ENCODE peak calls at places on chromosome 20, in ten cellular contexts. C, H, J, R, D, A, W, G, E and K are unnamed samples.

GRCh38 chr20:60512436-60512835 is 554.2 kb downstream of the CDH26 start:
- DNase-seq in C (no peak), H (peak; percentile 66), J (no peak), R (no peak), D (no peak), A (peak; percentile 59), W (no peak), G (no peak), E (no peak), K (peak; percentile 31)

GRCh38 chr20:36098364-36098763 is 56.2 kb upstream of the EPB41L1 start:
- DNase-seq in C (no peak), H (no peak), J (no peak), R (no peak), D (no peak), A (peak; percentile 55), W (no peak), G (peak; percentile 91), E (no peak), K (no peak)

GRCh38 chr20:20780127-20780822 is 67.8 kb upstream of the RALGAPA2 start:
- DNase-seq in C (peak; percentile 94), H (no peak), J (no peak), R (no peak), D (no peak), A (peak; percentile 25), W (peak; percentile 21), G (peak; percentile 100), E (peak; percentile 83), K (no peak)

GRCh38 chr20:59804347-59804746 is 129.1 kb downstream of the SYCP2 start:
- DNase-seq in C (no peak), H (no peak), J (no peak), R (no peak), D (no peak), A (no peak), W (no peak), G (no peak), E (no peak), K (no peak)

GRCh38 chr20:46293084-46293483 is 15.2 kb downstream of the CDH22 start:
- DNase-seq in C (no peak), H (peak; percentile 60), J (no peak), R (no peak), D (no peak), A (peak; percentile 34), W (no peak), G (peak; percentile 71), E (no peak), K (peak; percentile 73)

GRCh38 chr20:37994512-37994911 is 38.7 kb downstream of the TTI1 start:
- DNase-seq in C (peak; percentile 77), H (no peak), J (no peak), R (no peak), D (no peak), A (peak; percentile 75), W (no peak), G (peak; percentile 13), E (no peak), K (no peak)

GRCh38 chr20:17036546-17036945 is 190.3 kb upstream of the PCSK2 start:
- DNase-seq in C (no peak), H (no peak), J (no peak), R (no peak), D (no peak), A (no peak), W (peak; percentile 1), G (no peak), E (peak; percentile 94), K (no peak)

GRCh38 chr20:35134472-35134871 is 12.7 kb downstream of the EDEM2 start:
- DNase-seq in C (no peak), H (no peak), J (no peak), R (no peak), D (no peak), A (no peak), W (no peak), G (no peak), E (no peak), K (no peak)

GRCh38 chr20:37406010-37406998 is 60.4 kb downstream of the SRC start:
- DNase-seq in C (peak; percentile 73), H (no peak), J (peak; percentile 42), R (no peak), D (peak; percentile 18), A (no peak), W (peak; percentile 68), G (peak; percentile 72), E (peak; percentile 73), K (no peak)

GRCh38 chr20:51759769-51760510 is 8.2 kb downstream of the ATP9A start:
- DNase-seq in C (no peak), H (no peak), J (no peak), R (no peak), D (no peak), A (no peak), W (no peak), G (no peak), E (no peak), K (no peak)

GRCh38 chr20:37449276-37449675 is 71.8 kb upstream of the NNAT start:
- DNase-seq in C (peak; percentile 36), H (no peak), J (no peak), R (no peak), D (no peak), A (no peak), W (no peak), G (no peak), E (no peak), K (no peak)

GRCh38 chr20:59752101-59752586 is 147.8 kb downstream of the PHACTR3 start:
- DNase-seq in C (no peak), H (no peak), J (no peak), R (no peak), D (no peak), A (no peak), W (no peak), G (peak; percentile 96), E (no peak), K (no peak)

GRCh38 chr20:41179961-41180360 is 42.6 kb downstream of the PLCG1 start:
- DNase-seq in C (no peak), H (no peak), J (no peak), R (no peak), D (no peak), A (no peak), W (no peak), G (no peak), E (no peak), K (no peak)

GRCh38 chr20:1122388-1123315 is 4.2 kb downstream of the PSMF1 start:
- DNase-seq in C (peak; percentile 73), H (peak; percentile 26), J (no peak), R (no peak), D (no peak), A (peak; percentile 53), W (no peak), G (peak; percentile 18), E (peak; percentile 27), K (no peak)

GRCh38 chr20:63819224-63819917 is 11.7 kb downstream of the ZBTB46 start:
- DNase-seq in C (no peak), H (peak; percentile 21), J (no peak), R (no peak), D (no peak), A (peak; percentile 28), W (no peak), G (peak; percentile 35), E (no peak), K (no peak)

GRCh38 chr20:43495388-43495787 is 12.1 kb upstream of the L3MBTL1 start:
- DNase-seq in C (no peak), H (no peak), J (no peak), R (no peak), D (no peak), A (no peak), W (no peak), G (no peak), E (no peak), K (no peak)

GRCh38 chr20:20549267-20549612 is 163.2 kb downstream of the RALGAPA2 start:
- DNase-seq in C (no peak), H (no peak), J (no peak), R (no peak), D (no peak), A (peak; percentile 30), W (no peak), G (no peak), E (peak; percentile 100), K (no peak)

GRCh38 chr20:22369100-22369499 is 215.3 kb downstream of the FOXA2 start:
- DNase-seq in C (no peak), H (no peak), J (no peak), R (no peak), D (no peak), A (no peak), W (no peak), G (no peak), E (no peak), K (no peak)

GRCh38 chr20:19975436-19975799 is 41.7 kb upstream of the NAA20 start:
- DNase-seq in C (peak; percentile 71), H (no peak), J (no peak), R (no peak), D (no peak), A (peak; percentile 63), W (no peak), G (no peak), E (no peak), K (no peak)

GRCh38 chr20:23925789-23926525 is 46.4 kb upstream of the CST5 start:
- DNase-seq in C (no peak), H (no peak), J (no peak), R (no peak), D (no peak), A (no peak), W (no peak), G (no peak), E (no peak), K (no peak)

GRCh38 chr20:46347831-46348230 is 39.5 kb upstream of the CDH22 start:
- DNase-seq in C (no peak), H (no peak), J (no peak), R (no peak), D (no peak), A (no peak), W (no peak), G (no peak), E (peak; percentile 52), K (no peak)

GRCh38 chr20:46423342-46423741 is 16.9 kb upstream of the ELMO2 start:
- DNase-seq in C (no peak), H (no peak), J (no peak), R (no peak), D (no peak), A (no peak), W (no peak), G (no peak), E (no peak), K (no peak)

GRCh38 chr20:63833776-63834544 is 2.9 kb upstream of the ZBTB46 start:
- DNase-seq in C (no peak), H (peak; percentile 4), J (no peak), R (no peak), D (no peak), A (peak; percentile 30), W (no peak), G (peak; percentile 1), E (peak; percentile 41), K (no peak)